ENCODE peak calls at places on chromosomes 4 and X, in eight cellular contexts. One of them, this sample, is unnamed.

GRCh38 chr4:100722866-100723459 is 205.1 kb upstream of the EMCN start:
- DNase-seq in EH: no peak
- DNase-seq in left kidney: no peak
- DNase-seq in NCI-H1436 treated with DMSO at 0.1 percent for 48 hours: no peak
- DNase-seq in AG10803: no peak
- DNase-seq in cardiac muscle cell: no peak
- DNase-seq in lung microvascular endothelial cell: no peak
- DNase-seq in A549: no peak
- DNase-seq in this sample: no peak

GRCh38 chr4:159071969-159072765 is 30.7 kb upstream of the RAPGEF2 start:
- DNase-seq in EH: peak; percentile 2
- DNase-seq in left kidney: no peak
- DNase-seq in NCI-H1436 treated with DMSO at 0.1 percent for 48 hours: no peak
- DNase-seq in AG10803: no peak
- DNase-seq in cardiac muscle cell: no peak
- DNase-seq in lung microvascular endothelial cell: peak; percentile 7
- DNase-seq in A549: no peak
- DNase-seq in this sample: no peak

GRCh38 chr4:5955201-5955821 is 62.4 kb upstream of the CRMP1 start:
- DNase-seq in EH: no peak
- DNase-seq in left kidney: peak; percentile 72
- DNase-seq in NCI-H1436 treated with DMSO at 0.1 percent for 48 hours: no peak
- DNase-seq in AG10803: no peak
- DNase-seq in cardiac muscle cell: no peak
- DNase-seq in lung microvascular endothelial cell: peak; percentile 43
- DNase-seq in A549: no peak
- DNase-seq in this sample: no peak

GRCh38 chrX:119870626-119871131 is 854 bp downstream of the RNF113A start:
- DNase-seq in EH: peak; percentile 62
- DNase-seq in left kidney: peak; percentile 36
- DNase-seq in NCI-H1436 treated with DMSO at 0.1 percent for 48 hours: no peak
- DNase-seq in AG10803: peak; percentile 31
- DNase-seq in cardiac muscle cell: peak; percentile 16
- DNase-seq in lung microvascular endothelial cell: peak; percentile 17
- DNase-seq in A549: no peak
- DNase-seq in this sample: peak; percentile 31

GRCh38 chr4:17762705-17763104 is 18.7 kb downstream of the FAM184B start:
- DNase-seq in EH: peak; percentile 40
- DNase-seq in left kidney: peak; percentile 42
- DNase-seq in NCI-H1436 treated with DMSO at 0.1 percent for 48 hours: no peak
- DNase-seq in AG10803: peak; percentile 25
- DNase-seq in cardiac muscle cell: peak; percentile 72
- DNase-seq in lung microvascular endothelial cell: peak; percentile 26
- DNase-seq in A549: no peak
- DNase-seq in this sample: peak; percentile 18

GRCh38 chr4:90419124-90419711 is 292.0 kb downstream of the CCSER1 start:
- DNase-seq in EH: peak; percentile 14
- DNase-seq in left kidney: peak; percentile 67
- DNase-seq in NCI-H1436 treated with DMSO at 0.1 percent for 48 hours: peak; percentile 65
- DNase-seq in AG10803: peak; percentile 6
- DNase-seq in cardiac muscle cell: peak; percentile 39
- DNase-seq in lung microvascular endothelial cell: peak; percentile 22
- DNase-seq in A549: peak; percentile 33
- DNase-seq in this sample: peak; percentile 6

GRCh38 chr4:33482773-33483172 is 2761.5 kb downstream of the ARAP2 start:
- DNase-seq in EH: no peak
- DNase-seq in left kidney: no peak
- DNase-seq in NCI-H1436 treated with DMSO at 0.1 percent for 48 hours: no peak
- DNase-seq in AG10803: no peak
- DNase-seq in cardiac muscle cell: no peak
- DNase-seq in lung microvascular endothelial cell: no peak
- DNase-seq in A549: no peak
- DNase-seq in this sample: no peak

GRCh38 chr4:102299708-102300107 is 45.6 kb downstream of the SLC39A8 start:
- DNase-seq in EH: peak; percentile 53
- DNase-seq in left kidney: peak; percentile 54
- DNase-seq in NCI-H1436 treated with DMSO at 0.1 percent for 48 hours: no peak
- DNase-seq in AG10803: peak; percentile 61
- DNase-seq in cardiac muscle cell: peak; percentile 70
- DNase-seq in lung microvascular endothelial cell: peak; percentile 55
- DNase-seq in A549: peak; percentile 8
- DNase-seq in this sample: peak; percentile 80

GRCh38 chr4:52374847-52375246 is 284.3 kb downstream of the USP46 start:
- DNase-seq in EH: no peak
- DNase-seq in left kidney: no peak
- DNase-seq in NCI-H1436 treated with DMSO at 0.1 percent for 48 hours: no peak
- DNase-seq in AG10803: no peak
- DNase-seq in cardiac muscle cell: no peak
- DNase-seq in lung microvascular endothelial cell: no peak
- DNase-seq in A549: no peak
- DNase-seq in this sample: no peak

GRCh38 chr4:68589790-68590189 is 13.7 kb upstream of the UGT2B17 start:
- DNase-seq in EH: no peak
- DNase-seq in left kidney: no peak
- DNase-seq in NCI-H1436 treated with DMSO at 0.1 percent for 48 hours: no peak
- DNase-seq in AG10803: no peak
- DNase-seq in cardiac muscle cell: no peak
- DNase-seq in lung microvascular endothelial cell: no peak
- DNase-seq in A549: no peak
- DNase-seq in this sample: no peak

GRCh38 chrX:107526141-107526540 is 76.7 kb downstream of the FRMPD3 start:
- DNase-seq in EH: no peak
- DNase-seq in left kidney: no peak
- DNase-seq in NCI-H1436 treated with DMSO at 0.1 percent for 48 hours: no peak
- DNase-seq in AG10803: no peak
- DNase-seq in cardiac muscle cell: no peak
- DNase-seq in lung microvascular endothelial cell: no peak
- DNase-seq in A549: no peak
- DNase-seq in this sample: no peak

GRCh38 chrX:132270699-132271098 is 51.5 kb upstream of the RAP2C start:
- DNase-seq in EH: peak; percentile 31
- DNase-seq in left kidney: peak; percentile 22
- DNase-seq in NCI-H1436 treated with DMSO at 0.1 percent for 48 hours: no peak
- DNase-seq in AG10803: peak; percentile 91
- DNase-seq in cardiac muscle cell: peak; percentile 85
- DNase-seq in lung microvascular endothelial cell: peak; percentile 29
- DNase-seq in A549: no peak
- DNase-seq in this sample: peak; percentile 59

GRCh38 chr4:1278336-1278670 is 11.4 kb upstream of the MAEA start:
- DNase-seq in EH: peak; percentile 9
- DNase-seq in left kidney: no peak
- DNase-seq in NCI-H1436 treated with DMSO at 0.1 percent for 48 hours: no peak
- DNase-seq in AG10803: no peak
- DNase-seq in cardiac muscle cell: no peak
- DNase-seq in lung microvascular endothelial cell: no peak
- DNase-seq in A549: peak; percentile 38
- DNase-seq in this sample: no peak

GRCh38 chr4:186473933-186474332 is 81.4 kb downstream of the MTNR1A start:
- DNase-seq in EH: no peak
- DNase-seq in left kidney: no peak
- DNase-seq in NCI-H1436 treated with DMSO at 0.1 percent for 48 hours: no peak
- DNase-seq in AG10803: no peak
- DNase-seq in cardiac muscle cell: no peak
- DNase-seq in lung microvascular endothelial cell: no peak
- DNase-seq in A549: no peak
- DNase-seq in this sample: no peak

GRCh38 chr4:168612435-168613139 is 115.7 kb downstream of the PALLD start:
- DNase-seq in EH: peak; percentile 84
- DNase-seq in left kidney: no peak
- DNase-seq in NCI-H1436 treated with DMSO at 0.1 percent for 48 hours: no peak
- DNase-seq in AG10803: peak; percentile 54
- DNase-seq in cardiac muscle cell: peak; percentile 64
- DNase-seq in lung microvascular endothelial cell: peak; percentile 64
- DNase-seq in A549: no peak
- DNase-seq in this sample: peak; percentile 46

GRCh38 chrX:101619336-101619735 is 1.5 kb upstream of the ARMCX6 start:
- DNase-seq in EH: peak; percentile 11
- DNase-seq in left kidney: peak; percentile 83
- DNase-seq in NCI-H1436 treated with DMSO at 0.1 percent for 48 hours: peak; percentile 73
- DNase-seq in AG10803: no peak
- DNase-seq in cardiac muscle cell: no peak
- DNase-seq in lung microvascular endothelial cell: no peak
- DNase-seq in A549: no peak
- DNase-seq in this sample: no peak

GRCh38 chr4:152168960-152169616 is 366.8 kb downstream of the FBXW7 start:
- DNase-seq in EH: no peak
- DNase-seq in left kidney: no peak
- DNase-seq in NCI-H1436 treated with DMSO at 0.1 percent for 48 hours: no peak
- DNase-seq in AG10803: no peak
- DNase-seq in cardiac muscle cell: no peak
- DNase-seq in lung microvascular endothelial cell: no peak
- DNase-seq in A549: no peak
- DNase-seq in this sample: no peak

GRCh38 chr4:102620697-102621497 is 119.7 kb downstream of the NFKB1 start:
- DNase-seq in EH: peak; percentile 88
- DNase-seq in left kidney: peak; percentile 81
- DNase-seq in NCI-H1436 treated with DMSO at 0.1 percent for 48 hours: no peak
- DNase-seq in AG10803: peak; percentile 80
- DNase-seq in cardiac muscle cell: peak; percentile 79
- DNase-seq in lung microvascular endothelial cell: peak; percentile 74
- DNase-seq in A549: peak; percentile 62
- DNase-seq in this sample: peak; percentile 82

GRCh38 chr4:153348006-153348405 is 3.5 kb downstream of the MND1 start:
- DNase-seq in EH: no peak
- DNase-seq in left kidney: no peak
- DNase-seq in NCI-H1436 treated with DMSO at 0.1 percent for 48 hours: no peak
- DNase-seq in AG10803: no peak
- DNase-seq in cardiac muscle cell: no peak
- DNase-seq in lung microvascular endothelial cell: no peak
- DNase-seq in A549: no peak
- DNase-seq in this sample: no peak

GRCh38 chr4:75180790-75181776 is 248.2 kb downstream of the PARM1 start:
- DNase-seq in EH: peak; percentile 36
- DNase-seq in left kidney: no peak
- DNase-seq in NCI-H1436 treated with DMSO at 0.1 percent for 48 hours: no peak
- DNase-seq in AG10803: peak; percentile 1
- DNase-seq in cardiac muscle cell: peak; percentile 2
- DNase-seq in lung microvascular endothelial cell: no peak
- DNase-seq in A549: no peak
- DNase-seq in this sample: no peak

GRCh38 chr4:185835814-185836213 is 23.8 kb upstream of the SORBS2 start:
- DNase-seq in EH: no peak
- DNase-seq in left kidney: no peak
- DNase-seq in NCI-H1436 treated with DMSO at 0.1 percent for 48 hours: no peak
- DNase-seq in AG10803: no peak
- DNase-seq in cardiac muscle cell: no peak
- DNase-seq in lung microvascular endothelial cell: no peak
- DNase-seq in A549: no peak
- DNase-seq in this sample: no peak

GRCh38 chrX:10618911-10619310 is 1.5 kb downstream of the MID1 start:
- DNase-seq in EH: no peak
- DNase-seq in left kidney: peak; percentile 59
- DNase-seq in NCI-H1436 treated with DMSO at 0.1 percent for 48 hours: no peak
- DNase-seq in AG10803: no peak
- DNase-seq in cardiac muscle cell: peak; percentile 27
- DNase-seq in lung microvascular endothelial cell: peak; percentile 29
- DNase-seq in A549: no peak
- DNase-seq in this sample: no peak

GRCh38 chrX:129792586-129793291 is 13.0 kb downstream of the SASH3 start:
- DNase-seq in EH: no peak
- DNase-seq in left kidney: no peak
- DNase-seq in NCI-H1436 treated with DMSO at 0.1 percent for 48 hours: no peak
- DNase-seq in AG10803: no peak
- DNase-seq in cardiac muscle cell: no peak
- DNase-seq in lung microvascular endothelial cell: no peak
- DNase-seq in A549: no peak
- DNase-seq in this sample: no peak

GRCh38 chr4:48752256-48752655 is 27.8 kb downstream of the FRYL start:
- DNase-seq in EH: no peak
- DNase-seq in left kidney: no peak
- DNase-seq in NCI-H1436 treated with DMSO at 0.1 percent for 48 hours: no peak
- DNase-seq in AG10803: no peak
- DNase-seq in cardiac muscle cell: no peak
- DNase-seq in lung microvascular endothelial cell: peak; percentile 55
- DNase-seq in A549: no peak
- DNase-seq in this sample: no peak

GRCh38 chrX:38899650-38900049 is 98.4 kb downstream of the MID1IP1 start:
- DNase-seq in EH: no peak
- DNase-seq in left kidney: no peak
- DNase-seq in NCI-H1436 treated with DMSO at 0.1 percent for 48 hours: no peak
- DNase-seq in AG10803: no peak
- DNase-seq in cardiac muscle cell: no peak
- DNase-seq in lung microvascular endothelial cell: no peak
- DNase-seq in A549: no peak
- DNase-seq in this sample: no peak

This sample was measured in AG20443.